ENCODE peak calls at places on chromosomes 13 and 19, in eight cellular contexts. Y, W, L, J, A, E, S and D are unnamed samples.

GRCh38 chr13:91017031-91017668 is 330.3 kb upstream of the MIR17HG start:
- DNase-seq in S (peak; percentile 44), J (no peak), Y (no peak), L (peak; percentile 13), W (no peak), A (no peak), E (peak; percentile 10), D (no peak)

GRCh38 chr19:31436121-31436776 is 87.0 kb upstream of the TSHZ3 start:
- DNase-seq in Y (no peak), W (no peak), L (no peak), A (no peak), S (no peak), E (peak; percentile 26), J (no peak), D (no peak)

GRCh38 chr19:18961767-18962423 is 20.9 kb upstream of the HOMER3 start:
- DNase-seq in W (no peak), S (no peak), L (no peak), J (no peak), E (no peak), Y (no peak), A (no peak), D (no peak)

GRCh38 chr19:35716735-35716984 is 1.1 kb upstream of the KMT2B start:
- DNase-seq in A (no peak), E (no peak), L (no peak), Y (no peak), S (peak; percentile 91), J (no peak), W (no peak), D (no peak)

GRCh38 chr13:27595055-27595811 is 25.1 kb downstream of the LNX2 start:
- DNase-seq in S (no peak), E (peak; percentile 23), A (no peak), Y (no peak), W (no peak), L (no peak), J (no peak), D (no peak)

GRCh38 chr19:3708207-3708931 is at the start of gene TJP3:
- DNase-seq in L (peak; percentile 72), E (no peak), Y (no peak), J (no peak), W (no peak), A (no peak), S (no peak), D (no peak)

GRCh38 chr13:111639994-111640393 is 319.6 kb downstream of the TEX29 start:
- DNase-seq in W (no peak), E (no peak), J (no peak), Y (no peak), A (no peak), S (peak; percentile 58), L (no peak), D (no peak)

GRCh38 chr19:38211206-38211605 is 12.8 kb downstream of the DPF1 start:
- DNase-seq in Y (no peak), E (no peak), A (no peak), L (no peak), J (no peak), S (no peak), W (no peak), D (no peak)

GRCh38 chr13:40566811-40567210 is 99.6 kb downstream of the FOXO1 start:
- DNase-seq in L (no peak), Y (no peak), J (no peak), S (no peak), A (no peak), E (no peak), W (no peak), D (no peak)

GRCh38 chr19:29561601-29562000 is 35.8 kb downstream of the VSTM2B start:
- DNase-seq in J (no peak), L (no peak), S (no peak), E (no peak), Y (no peak), A (no peak), W (peak; percentile 23), D (no peak)

GRCh38 chr13:104318121-104318520 is 1251.9 kb upstream of the SLC10A2 start:
- DNase-seq in J (no peak), L (no peak), E (peak; percentile 21), Y (no peak), S (no peak), W (no peak), A (no peak), D (no peak)

GRCh38 chr19:48246101-48246500 is 9.6 kb downstream of the CARD8 start:
- DNase-seq in Y (no peak), S (no peak), J (no peak), W (no peak), L (no peak), A (no peak), E (no peak), D (no peak)

GRCh38 chr13:27770809-27771208 is 21.5 kb upstream of the GSX1 start:
- DNase-seq in L (peak; percentile 23), S (peak; percentile 3), W (no peak), A (no peak), Y (no peak), J (no peak), E (peak; percentile 12), D (peak; percentile 5)

GRCh38 chr19:44846455-44847143 is 502 bp downstream of the NECTIN2 start:
- DNase-seq in L (peak; percentile 78), E (peak; percentile 47), A (no peak), W (peak; percentile 81), Y (no peak), S (no peak), J (no peak), D (no peak)

GRCh38 chr19:45161715-45162463 is 1.1 kb upstream of the NKPD1 start:
- DNase-seq in E (peak; percentile 47), Y (no peak), W (no peak), J (no peak), L (no peak), A (no peak), S (no peak), D (no peak)

GRCh38 chr13:102935896-102936321 is 90.1 kb downstream of the ERCC5 start:
- DNase-seq in S (no peak), W (no peak), E (no peak), L (no peak), J (no peak), A (no peak), Y (no peak), D (no peak)

GRCh38 chr19:51136333-51136732 is 5.8 kb upstream of the SIGLEC7 start:
- DNase-seq in L (no peak), E (no peak), Y (no peak), A (no peak), W (no peak), J (no peak), S (no peak), D (no peak)

GRCh38 chr13:96044238-96044637 is 9.0 kb downstream of the UGGT2 start:
- DNase-seq in J (no peak), L (no peak), Y (no peak), E (no peak), S (no peak), W (no peak), A (no peak), D (no peak)

GRCh38 chr13:109998808-109999528 is 212.6 kb upstream of the IRS2 start:
- DNase-seq in A (peak; percentile 72), S (no peak), W (no peak), Y (no peak), J (no peak), E (peak; percentile 84), L (no peak), D (no peak)